ENCODE peak calls at places on chromosomes 11 and 22, in four cellular contexts. R is HepG2, S is H1, P is GM12878. W is an unnamed sample.

GRCh38 chr11:34916810-34917780 is 677 bp downstream of the PDHX start:
- DNase-seq in R (no peak), S (peak; percentile 67), P (no peak), W (peak; percentile 9)

GRCh38 chr11:84243629-84244263 is 957.6 kb upstream of the CCDC90B start:
- DNase-seq in R (no peak), S (no peak), P (no peak), W (no peak)

GRCh38 chr11:88377151-88377550 is 39.6 kb upstream of the CTSC start:
- DNase-seq in R (no peak), S (no peak), P (no peak), W (no peak)

GRCh38 chr11:17014321-17014773 is at the start of gene PLEKHA7:
- DNase-seq in R (peak; percentile 28), S (no peak), P (no peak), W (no peak)

GRCh38 chr11:37623778-37624177 is 1025.7 kb upstream of the RAG2 start:
- DNase-seq in R (no peak), S (no peak), P (no peak), W (no peak)

GRCh38 chr11:2940166-2940929 is 11.1 kb upstream of the PHLDA2 start:
- DNase-seq in R (peak; percentile 46), S (no peak), P (no peak), W (no peak)

GRCh38 chr22:24101966-24102365 is 79.3 kb upstream of the SUSD2 start:
- DNase-seq in R (no peak), S (no peak), P (no peak), W (no peak)

GRCh38 chr11:92436026-92436425 is 211.4 kb downstream of the FAT3 start:
- DNase-seq in R (no peak), S (no peak), P (no peak), W (no peak)

GRCh38 chr11:62430350-62430749 is 11.5 kb downstream of the SCGB1A1 start:
- DNase-seq in R (no peak), S (no peak), P (no peak), W (no peak)

GRCh38 chr11:117498791-117499190 is 171.1 kb downstream of the CEP164 start:
- DNase-seq in R (no peak), S (no peak), P (no peak), W (no peak)

GRCh38 chr11:29317669-29318068 is 699.2 kb downstream of the KCNA4 start:
- DNase-seq in R (no peak), S (no peak), P (no peak), W (no peak)

GRCh38 chr22:19641254-19641982 is 72.9 kb upstream of the SEPTIN5 start:
- DNase-seq in R (no peak), S (peak; percentile 91), P (no peak), W (peak; percentile 63)

GRCh38 chr11:28526406-28526751 is 418.2 kb downstream of the METTL15 start:
- DNase-seq in R (no peak), S (no peak), P (no peak), W (no peak)

GRCh38 chr11:65559535-65559934 is 1.4 kb upstream of the LTBP3 start:
- DNase-seq in R (no peak), S (no peak), P (no peak), W (no peak)

GRCh38 chr11:79546366-79546765 is 105.5 kb upstream of the TENM4 start:
- DNase-seq in R (no peak), S (no peak), P (no peak), W (no peak)

GRCh38 chr22:30310881-30311771 is 15.6 kb downstream of the TBC1D10A start:
- DNase-seq in R (no peak), S (no peak), P (no peak), W (no peak)

GRCh38 chr22:38751066-38751421 is 4.8 kb downstream of the SUN2 start:
- DNase-seq in R (no peak), S (no peak), P (no peak), W (no peak)

GRCh38 chr11:116861539-116861938 is 24.1 kb upstream of the APOA1 start:
- DNase-seq in R (no peak), S (no peak), P (no peak), W (no peak)

GRCh38 chr22:17501679-17502285 is 61.5 kb upstream of the SLC25A18 start:
- DNase-seq in R (peak; percentile 63), S (no peak), P (peak; percentile 57), W (peak; percentile 27)

GRCh38 chr22:46054091-46054877 is 77.3 kb upstream of the WNT7B start:
- DNase-seq in R (no peak), S (no peak), P (no peak), W (no peak)

GRCh38 chr11:69891421-69892236 is 72.4 kb upstream of the FGF3 start:
- DNase-seq in R (peak; percentile 66), S (no peak), P (no peak), W (no peak)

GRCh38 chr22:31680764-31681624 is 19.0 kb upstream of the PISD start:
- DNase-seq in R (no peak), S (no peak), P (no peak), W (no peak)

GRCh38 chr11:70675697-70676374 is 277.5 kb downstream of the CTTN start:
- DNase-seq in R (no peak), S (no peak), P (no peak), W (no peak)

GRCh38 chr11:58316142-58316541 is 42.7 kb downstream of the OR5B17 start:
- DNase-seq in R (no peak), S (no peak), P (no peak), W (no peak)

GRCh38 chr11:80086496-80087055 is 645.7 kb upstream of the TENM4 start:
- DNase-seq in R (no peak), S (no peak), P (no peak), W (no peak)

GRCh38 chr11:35116245-35116644 is 22.7 kb upstream of the CD44 start:
- DNase-seq in R (no peak), S (no peak), P (no peak), W (no peak)

GRCh38 chr11:129731316-129731715 is 84.3 kb upstream of the TMEM45B start:
- DNase-seq in R (no peak), S (no peak), P (no peak), W (no peak)

GRCh38 chr11:56911312-56911711 is 77.4 kb upstream of the OR5AK2 start:
- DNase-seq in R (no peak), S (no peak), P (no peak), W (no peak)

GRCh38 chr22:49767355-49768062 is 60.2 kb downstream of the BRD1 start:
- DNase-seq in R (peak; percentile 58), S (peak; percentile 74), P (peak; percentile 50), W (peak; percentile 27)

GRCh38 chr22:40156001-40156516 is 21.7 kb upstream of the TNRC6B start:
- DNase-seq in R (peak; percentile 93), S (peak; percentile 51), P (no peak), W (no peak)

GRCh38 chr11:59770869-59771268 is 15.7 kb downstream of the STX3 start:
- DNase-seq in R (no peak), S (no peak), P (no peak), W (no peak)

GRCh38 chr22:36079041-36079440 is 50.4 kb upstream of the RBFOX2 start:
- DNase-seq in R (no peak), S (no peak), P (no peak), W (no peak)

GRCh38 chr22:46792841-46793261 is 30.4 kb downstream of the TBC1D22A start:
- DNase-seq in R (no peak), S (no peak), P (no peak), W (no peak)

GRCh38 chr22:28438183-28438778 is 241.4 kb downstream of the TTC28 start:
- DNase-seq in R (no peak), S (no peak), P (no peak), W (no peak)

GRCh38 chr11:34344410-34345011 is 13.3 kb downstream of the ABTB2 start:
- DNase-seq in R (no peak), S (no peak), P (no peak), W (no peak)

GRCh38 chr11:78131956-78132355 is 7.5 kb downstream of the ALG8 start:
- DNase-seq in R (no peak), S (no peak), P (no peak), W (no peak)

GRCh38 chr11:71988050-71988449 is 10.7 kb upstream of the IL18BP start:
- DNase-seq in R (no peak), S (no peak), P (no peak), W (no peak)

GRCh38 chr22:20380486-20380885 is 13.5 kb upstream of the ZNF74 start:
- DNase-seq in R (no peak), S (no peak), P (no peak), W (no peak)

GRCh38 chr22:32796865-32797573 is 4.5 kb upstream of the TIMP3 start:
- DNase-seq in R (peak; percentile 44), S (peak; percentile 84), P (no peak), W (peak; percentile 38)

GRCh38 chr11:787084-787675 is 2.7 kb downstream of the CEND1 start:
- DNase-seq in R (no peak), S (no peak), P (no peak), W (no peak)
- H3K4me1 ChIP-seq in R (peaks cover 21% of the 10 kb centered on the region), S (peaks cover 24% of the 10 kb centered on the region), P (peaks cover 7% of the 10 kb centered on the region), W (peaks cover 42% of the 10 kb centered on the region)

GRCh38 chr11:134362192-134362901 is 30.6 kb downstream of the GLB1L2 start:
- DNase-seq in R (no peak), S (no peak), P (no peak), W (no peak)

GRCh38 chr11:134364261-134364660 is 32.5 kb downstream of the GLB1L2 start:
- DNase-seq in R (no peak), S (no peak), P (no peak), W (no peak)

GRCh38 chr11:134363592-134363991 is 31.8 kb downstream of the GLB1L2 start:
- DNase-seq in R (no peak), S (no peak), P (no peak), W (no peak)

GRCh38 chr11:134361661-134362060 is 29.9 kb downstream of the GLB1L2 start:
- DNase-seq in R (no peak), S (no peak), P (no peak), W (no peak)

GRCh38 chr11:134363161-134363560 is 31.4 kb downstream of the GLB1L2 start:
- DNase-seq in R (no peak), S (no peak), P (no peak), W (no peak)
- TF ChIP-seq SUZ12 in R (no peak), S (no peak), P (no peak), W (no peak)

DNA sequence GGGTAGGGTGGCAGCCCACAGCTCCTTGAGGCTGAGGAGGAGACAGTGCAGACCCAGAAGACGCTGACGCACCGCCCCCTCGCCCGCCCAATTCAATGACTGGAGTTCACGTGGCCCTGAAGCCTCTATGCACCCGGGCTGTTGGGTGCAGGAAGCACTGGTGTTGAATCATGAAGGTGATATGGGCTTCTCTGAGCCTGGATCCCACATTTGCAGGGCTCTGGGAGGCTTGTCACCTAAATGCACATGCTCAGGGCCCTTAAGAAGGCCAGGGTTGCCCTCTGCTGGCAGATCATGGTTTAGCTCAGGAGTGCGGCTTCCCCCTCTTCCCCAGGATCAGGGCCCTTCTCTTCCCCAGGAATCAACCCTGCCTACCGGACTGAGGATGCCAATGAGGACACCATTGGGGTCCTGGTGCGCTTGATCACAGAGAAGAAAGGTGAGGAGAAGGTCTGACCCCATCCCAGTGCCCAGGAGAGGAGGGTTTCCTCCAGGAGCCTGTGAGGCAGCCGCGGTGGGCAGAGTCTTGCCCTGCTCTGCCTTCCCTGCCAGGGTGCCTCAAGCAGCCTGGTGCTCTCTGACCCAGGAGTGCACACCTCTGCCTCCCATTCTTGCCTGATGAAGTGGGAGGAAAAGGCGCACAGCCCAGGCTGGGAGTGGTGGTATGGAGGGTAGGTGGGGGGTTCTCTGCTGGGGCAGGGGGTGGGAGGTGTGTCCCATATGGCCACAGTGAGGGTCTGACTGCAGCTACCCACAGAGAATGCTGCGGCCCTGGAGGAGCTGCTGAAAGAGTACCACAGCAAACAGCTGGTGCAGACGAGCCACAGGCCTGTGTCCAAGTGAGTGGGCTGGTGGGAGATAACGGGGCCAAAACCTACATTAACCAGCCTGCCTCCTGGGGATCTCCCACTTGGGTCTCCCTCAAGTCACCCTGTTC is 17.5 kb downstream of the RELT start:
- DNase-seq in R (peak; percentile 65), S (peak; percentile 89), P (no peak), W (peak; percentile 71)
- H3K4me1 ChIP-seq in R (no peaks in the 10 kb centered on the region), S (no peaks in the 10 kb centered on the region), P (peaks cover 4% of the 10 kb centered on the region), W (peaks cover 10% of the 10 kb centered on the region)

GRCh38 chr11:11335043-11335442 is 18.0 kb downstream of the CSNK2A3 start:
- DNase-seq in R (no peak), S (no peak), P (no peak), W (no peak)
- TF ChIP-seq SUZ12 in R (no peak), S (no peak), P (no peak), W (no peak)

W was measured in NT2/D1.